ENCODE peak calls at places on chromosomes 12 and 14, in five cellular contexts. O is fibroblast of lung, W is OCI-LY7, V is AG04450, S is fibroblast of pulmonary artery. Y is an unnamed sample.

GRCh38 chr12:94286580-94287244 is 138.3 kb downstream of the PLXNC1 start:
- DNase-seq in O (no peak), V (no peak), S (no peak), W (no peak), Y (no peak)

GRCh38 chr12:1841606-1842182 is 21.3 kb downstream of the LRTM2 start:
- DNase-seq in O (no peak), V (no peak), W (no peak), S (no peak), Y (no peak)

GRCh38 chr14:75297417-75298040 is 18.9 kb downstream of the FOS start:
- DNase-seq in W (no peak), O (no peak), V (no peak), S (no peak), Y (no peak)

GRCh38 chr12:130765186-130765659 is 49.1 kb upstream of the RIMBP2 start:
- DNase-seq in S (peak; percentile 24), O (peak; percentile 40), V (no peak), W (peak; percentile 48), Y (peak; percentile 5)

GRCh38 chr12:66269142-66269541 is 33.2 kb upstream of the HELB start:
- DNase-seq in S (no peak), O (no peak), V (no peak), W (no peak), Y (no peak)

GRCh38 chr12:114501474-114501807 is 95.5 kb upstream of the TBX5 start:
- DNase-seq in S (no peak), V (no peak), O (no peak), W (no peak), Y (no peak)

GRCh38 chr14:20745571-20746358 is at the start of gene EDDM3A:
- DNase-seq in V (no peak), O (no peak), W (no peak), S (no peak), Y (no peak)

GRCh38 chr12:104790296-104791125 is 167.6 kb downstream of the SLC41A2 start:
- DNase-seq in W (peak; percentile 42), S (no peak), O (peak; percentile 16), V (no peak), Y (no peak)

GRCh38 chr12:90858261-90858660 is 96.7 kb downstream of the CCER1 start:
- DNase-seq in O (peak; percentile 3), W (no peak), S (peak; percentile 61), V (no peak), Y (peak; percentile 25)

GRCh38 chr12:11497995-11498394 is 102.6 kb upstream of the PRB2 start:
- DNase-seq in W (peak; percentile 62), S (no peak), O (no peak), V (no peak), Y (no peak)
- H3K4me3 ChIP-seq in W (peak overlapping the region; percentile 22), S (no peak overlapping the region), O (no peak overlapping the region), V (no peak overlapping the region), Y (no peak overlapping the region)

GRCh38 chr14:55191101-55191880 is at the start of gene DLGAP5:
- DNase-seq in S (peak; percentile 96), V (peak; percentile 80), W (peak; percentile 98), O (peak; percentile 95), Y (peak; percentile 96)
- TF ChIP-seq CTCF in S (no peak), V (no peak), W (no peak), O (no peak), Y (no peak)

GRCh38 chr12:107684029-107684790 is 1.4 kb upstream of the PWP1 start:
- DNase-seq in S (no peak), O (peak; percentile 3), W (no peak), V (no peak), Y (peak; percentile 32)
- H3K4me3 ChIP-seq in S (no peak overlapping the region), O (peak overlapping the region; percentile 99), W (peak overlapping the region; percentile 95), V (no peak overlapping the region), Y (no peak overlapping the region)

GRCh38 chr14:91175802-91176201 is 61.9 kb downstream of the DGLUCY start:
- DNase-seq in W (no peak), O (no peak), S (no peak), V (no peak), Y (no peak)

GRCh38 chr14:91175296-91175695 is 61.4 kb downstream of the DGLUCY start:
- DNase-seq in S (no peak), V (no peak), O (no peak), W (no peak), Y (no peak)

GRCh38 chr14:91173867-91174266 is 60.0 kb downstream of the DGLUCY start:
- DNase-seq in W (no peak), V (no peak), S (no peak), O (no peak), Y (no peak)

GRCh38 chr14:91177073-91177796 is 63.4 kb downstream of the DGLUCY start:
- DNase-seq in V (no peak), S (peak; percentile 81), O (peak; percentile 68), W (peak; percentile 82), Y (peak; percentile 81)

DNA sequence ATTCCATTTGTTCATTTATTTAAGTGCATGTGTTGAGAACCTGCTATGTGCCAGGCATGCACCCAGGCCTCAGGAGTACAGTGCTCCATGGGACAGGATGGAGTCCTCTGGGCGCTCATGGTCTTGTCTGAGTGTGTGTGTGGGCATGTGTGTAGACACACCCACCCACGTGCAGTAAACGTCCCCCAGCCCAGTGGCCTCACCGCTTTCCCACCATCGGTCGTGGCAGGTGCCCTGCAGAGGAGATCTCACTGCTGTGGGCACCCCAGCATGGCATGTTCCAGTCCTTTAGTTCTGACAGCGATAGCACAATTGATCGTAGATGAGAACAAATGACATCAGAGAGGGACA is 63.9 kb downstream of the DGLUCY start:
- DNase-seq in S (no peak), V (no peak), O (no peak), W (no peak), Y (no peak)
- TF ChIP-seq CTCF in S (no peak), V (no peak), O (no peak), W (no peak), Y (no peak)

GRCh38 chr12:12349711-12350665 is at the start of gene MANSC1:
- DNase-seq in S (peak; percentile 42), O (peak; percentile 41), V (no peak), W (no peak), Y (no peak)
- H3K4me3 ChIP-seq in S (peak within 1 kb of the TSS; percentile 71), O (peak within 1 kb of the TSS; percentile 81), V (peak within 1 kb of the TSS; percentile 66), W (no peak within 1 kb of the TSS), Y (peak within 1 kb of the TSS; percentile 56)

GRCh38 chr14:106491851-106492250 is 965.5 kb downstream of the TMEM121 start:
- DNase-seq in O (no peak), S (no peak), W (peak; percentile 43), V (no peak), Y (no peak)
- TF ChIP-seq CTCF in O (no peak), S (peak; percentile 4), W (peak; percentile 65), V (peak; percentile 12), Y (peak; percentile 22)

DNA sequence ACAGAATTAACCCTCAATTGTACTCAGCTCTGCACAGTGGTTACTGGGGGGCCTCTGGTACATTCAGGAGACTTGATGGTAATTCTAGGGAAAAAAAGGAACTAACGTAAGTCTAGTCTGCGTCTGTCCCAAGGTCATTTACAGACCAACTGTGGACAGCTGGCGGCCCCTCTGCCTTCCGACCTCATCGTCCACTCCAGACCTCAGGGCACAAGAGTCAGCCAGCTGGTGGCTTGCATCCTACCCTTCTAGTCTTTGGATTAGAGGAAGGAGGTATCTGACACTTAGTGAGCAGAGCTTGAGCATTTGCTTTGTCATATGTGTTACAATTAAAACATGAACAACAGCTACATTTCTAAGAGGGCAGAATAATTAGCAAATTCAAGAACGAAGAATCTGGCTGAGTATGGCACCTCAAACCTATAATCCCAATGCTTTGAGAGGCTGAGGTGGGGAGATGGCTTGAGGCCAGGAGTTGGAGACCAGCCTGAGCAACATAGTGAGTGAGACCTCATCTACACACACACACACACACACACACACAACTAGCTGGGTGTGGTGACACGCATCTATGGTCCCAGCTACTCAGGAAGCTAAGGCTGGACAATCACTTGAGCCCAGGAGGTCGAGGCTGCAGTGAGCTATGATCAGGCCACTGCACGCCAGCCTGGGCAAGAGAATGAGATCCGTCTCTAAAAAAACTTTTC is 36.5 kb downstream of the SSH1 start:
- DNase-seq in S (no peak), O (no peak), V (no peak), W (no peak), Y (no peak)
- H3K4me3 ChIP-seq in S (no peak overlapping the region), O (no peak overlapping the region), V (no peak overlapping the region), W (no peak overlapping the region), Y (no peak overlapping the region)

DNA sequence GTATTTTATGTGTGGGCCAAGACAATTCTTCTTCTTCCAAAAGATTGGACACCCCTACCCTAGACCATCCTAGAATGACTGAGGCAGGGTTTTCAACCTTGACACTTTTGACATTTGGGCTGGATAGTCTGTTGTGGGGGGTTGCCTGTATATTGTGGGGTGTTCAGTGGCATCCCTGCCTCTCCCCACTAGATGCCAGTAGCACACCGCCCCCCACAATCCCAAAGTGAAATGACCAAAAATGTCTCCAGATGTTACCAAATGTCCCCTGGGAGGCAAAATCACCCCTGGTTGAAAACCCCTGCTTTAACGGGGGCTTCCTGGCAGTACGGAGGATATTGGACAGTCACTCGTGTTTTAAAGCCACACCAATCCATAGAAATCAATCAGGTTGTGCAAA is 219.6 kb downstream of the PHETA1 start:
- DNase-seq in S (no peak), O (no peak), V (no peak), W (no peak), Y (no peak)
- TF ChIP-seq CTCF in S (no peak), O (no peak), V (no peak), W (no peak), Y (no peak)

DNA sequence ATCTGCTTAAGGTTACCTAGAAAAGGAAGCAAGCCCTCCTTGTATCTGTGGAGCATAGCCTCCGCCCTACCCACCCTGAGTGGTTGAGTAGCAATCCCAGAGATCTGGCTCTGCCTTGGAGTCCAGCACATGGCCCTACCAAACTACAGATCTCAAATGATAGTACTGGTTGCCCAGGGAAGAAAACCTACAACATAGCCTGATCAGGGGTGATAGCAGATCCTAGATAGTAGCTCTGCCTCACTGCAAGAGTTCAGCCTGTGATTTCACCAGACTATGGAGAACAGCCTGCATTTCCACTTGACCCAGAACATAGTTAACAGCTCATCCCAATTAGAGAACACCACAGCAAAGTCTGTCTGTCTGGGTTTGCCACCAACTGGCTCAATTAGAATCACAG is 279.5 kb downstream of the ETNK1 start:
- DNase-seq in S (no peak), W (no peak), V (no peak), O (no peak), Y (no peak)
- H3K4me3 ChIP-seq in S (no peak overlapping the region), W (no peak overlapping the region), V (no peak overlapping the region), O (no peak overlapping the region), Y (no peak overlapping the region)

GRCh38 chr12:109387425-109388166 is 39.9 kb downstream of the MYO1H start:
- DNase-seq in W (peak; percentile 57), S (peak; percentile 50), O (peak; percentile 39), V (no peak), Y (peak; percentile 8)
- TF ChIP-seq CTCF in W (peak; percentile 77), S (peak; percentile 48), O (peak; percentile 63), V (peak; percentile 48), Y (peak; percentile 43)